ENCODE peak calls at places on chromosomes 12 and 14, in four cellular contexts. N, G, S and Q are unnamed samples.

GRCh38 chr12:66048843-66049537 is 81.6 kb downstream of the LLPH start:
- DNase-seq in S (peak; percentile 98), N (no peak), G (no peak), Q (no peak)

GRCh38 chr12:116392061-116392460 is 114.6 kb upstream of the MED13L start:
- DNase-seq in N (no peak), S (no peak), G (no peak), Q (no peak)

GRCh38 chr14:60508707-60509437 is at the start of gene SIX6:
- DNase-seq in S (no peak), G (peak; percentile 82), N (no peak), Q (no peak)

GRCh38 chr12:63170321-63170720 is 19.3 kb upstream of the AVPR1A start:
- DNase-seq in S (no peak), N (no peak), G (no peak), Q (no peak)

GRCh38 chr14:94305620-94306019 is 12.6 kb upstream of the SERPINA10 start:
- DNase-seq in S (no peak), N (no peak), G (no peak), Q (no peak)

GRCh38 chr14:69553221-69553620 is 21.4 kb downstream of the CCDC177 start:
- DNase-seq in N (no peak), G (no peak), S (no peak), Q (no peak)

GRCh38 chr12:63935361-63935760 is 90.9 kb downstream of the SRGAP1 start:
- DNase-seq in S (no peak), N (no peak), G (no peak), Q (no peak)

GRCh38 chr14:58717821-58718220 is 80.1 kb downstream of the DACT1 start:
- DNase-seq in G (no peak), S (no peak), N (no peak), Q (no peak)

GRCh38 chr14:94027566-94028449 is 1.7 kb downstream of the OTUB2 start:
- DNase-seq in G (no peak), S (no peak), N (no peak), Q (no peak)

GRCh38 chr12:97093187-97093683 is 186.2 kb downstream of the NEDD1 start:
- DNase-seq in N (no peak), S (no peak), G (no peak), Q (no peak)

GRCh38 chr12:28558232-28558631 is 368.0 kb downstream of the CCDC91 start:
- DNase-seq in S (no peak), G (no peak), N (no peak), Q (no peak)

GRCh38 chr14:61461808-61462275 is 140.5 kb downstream of the PRKCH start:
- DNase-seq in G (no peak), N (peak; percentile 51), S (peak; percentile 68), Q (peak; percentile 67)

GRCh38 chr14:78278464-78278863 is 108.3 kb downstream of the NRXN3 start:
- DNase-seq in S (no peak), N (no peak), G (no peak), Q (no peak)
- TF ChIP-seq ELF4 in S (no peak), N (no peak), G (no peak), Q (no peak)

GRCh38 chr12:75438052-75438754 is 42.4 kb upstream of the GLIPR1 start:
- DNase-seq in G (no peak), S (no peak), N (no peak), Q (no peak)

GRCh38 chr12:75439930-75440329 is 40.6 kb upstream of the GLIPR1 start:
- DNase-seq in S (no peak), G (no peak), N (no peak), Q (no peak)

GRCh38 chr12:75439048-75439447 is 41.5 kb upstream of the GLIPR1 start:
- DNase-seq in N (no peak), G (no peak), S (no peak), Q (no peak)

DNA sequence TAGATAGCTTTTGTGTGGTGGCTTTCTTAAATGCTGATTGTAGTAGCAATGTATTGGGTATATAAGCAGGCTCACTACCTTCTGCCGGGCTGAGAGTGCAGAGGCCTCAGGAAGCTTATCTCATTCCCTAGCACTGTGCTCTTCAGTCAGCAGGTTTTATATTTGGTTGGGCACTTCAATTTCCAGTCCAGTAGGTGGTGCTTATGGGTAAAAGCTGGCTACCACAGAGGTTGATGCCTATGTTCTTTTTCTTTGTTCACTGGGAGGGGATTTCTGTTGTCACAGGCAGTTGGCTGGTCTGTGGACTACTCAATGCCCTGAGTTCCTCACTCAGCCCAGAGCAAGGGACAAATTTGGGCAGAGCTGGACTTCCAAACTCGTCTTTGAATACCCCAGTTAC is 43.0 kb upstream of the GLIPR1 start:
- DNase-seq in S (peak; percentile 39), N (no peak), G (no peak), Q (peak; percentile 11)
- TF ChIP-seq ELF4 in S (no peak), N (no peak), G (no peak), Q (no peak)

GRCh38 chr14:35844494-35844893 is 18.4 kb downstream of the BRMS1L start:
- DNase-seq in N (no peak), G (no peak), S (no peak), Q (no peak)
- TF ChIP-seq ELF4 in N (no peak), G (no peak), S (no peak), Q (no peak)

DNA sequence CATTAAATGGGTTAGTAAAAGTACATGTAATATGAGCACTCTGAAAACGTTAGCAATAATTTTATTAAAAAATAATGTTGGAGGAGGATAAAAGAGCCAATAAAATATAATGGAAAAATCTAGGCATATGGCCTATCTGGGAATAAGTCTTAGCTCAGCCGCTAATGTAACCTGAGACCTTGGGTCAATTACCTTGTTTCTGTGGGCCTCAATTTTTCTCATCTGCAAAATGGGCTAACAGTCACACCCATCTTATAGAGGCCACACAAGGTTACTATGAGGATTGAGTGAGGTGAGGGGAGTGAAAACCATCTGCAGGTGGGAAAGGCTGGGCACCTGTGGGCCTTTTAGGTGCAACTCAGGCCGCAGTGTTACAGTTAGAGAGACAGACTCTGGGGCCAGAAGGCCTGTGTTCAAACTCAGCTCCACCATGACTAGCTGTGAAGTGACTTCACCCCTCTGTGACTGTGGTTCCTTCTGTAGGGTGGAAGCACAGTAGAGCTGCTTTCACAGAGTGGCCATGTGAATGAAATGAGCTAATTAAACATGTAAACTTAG is 25.1 kb downstream of the RBM19 start:
- DNase-seq in N (no peak), G (no peak), S (no peak), Q (no peak)
- TF ChIP-seq ELF4 in N (no peak), G (no peak), S (no peak), Q (no peak)

DNA sequence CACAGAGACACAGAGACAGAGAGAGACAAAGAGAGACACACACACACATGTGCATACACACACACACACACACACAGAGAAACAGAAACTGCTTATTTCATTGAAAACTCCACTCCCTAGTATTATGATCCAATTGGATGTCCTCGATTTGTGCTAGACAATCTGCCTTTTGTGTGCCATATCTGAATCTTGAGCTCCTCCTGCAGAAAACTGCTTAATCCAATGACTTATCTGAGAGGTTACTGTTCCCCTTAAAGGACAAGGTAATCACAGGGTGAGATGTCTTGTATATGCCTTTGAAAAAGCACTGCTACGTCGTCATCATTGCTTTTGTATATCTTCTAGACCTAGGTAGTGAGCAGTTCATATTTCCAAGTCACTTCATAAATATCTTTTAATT is 371.5 kb downstream of the LRIG3 start:
- DNase-seq in G (no peak), S (no peak), N (no peak), Q (no peak)
- TF ChIP-seq ELF4 in G (no peak), S (no peak), N (no peak), Q (no peak)

GRCh38 chr14:29037428-29037827 is 270.8 kb downstream of the FOXG1 start:
- DNase-seq in S (no peak), G (no peak), N (no peak), Q (no peak)

GRCh38 chr14:29030121-29030520 is 263.5 kb downstream of the FOXG1 start:
- DNase-seq in N (no peak), G (no peak), S (no peak), Q (no peak)

GRCh38 chr14:29030970-29031369 is 264.4 kb downstream of the FOXG1 start:
- DNase-seq in N (no peak), S (no peak), G (no peak), Q (no peak)

GRCh38 chr14:29039171-29039570 is 272.6 kb downstream of the FOXG1 start:
- DNase-seq in G (peak; percentile 8), N (no peak), S (no peak), Q (no peak)

DNA sequence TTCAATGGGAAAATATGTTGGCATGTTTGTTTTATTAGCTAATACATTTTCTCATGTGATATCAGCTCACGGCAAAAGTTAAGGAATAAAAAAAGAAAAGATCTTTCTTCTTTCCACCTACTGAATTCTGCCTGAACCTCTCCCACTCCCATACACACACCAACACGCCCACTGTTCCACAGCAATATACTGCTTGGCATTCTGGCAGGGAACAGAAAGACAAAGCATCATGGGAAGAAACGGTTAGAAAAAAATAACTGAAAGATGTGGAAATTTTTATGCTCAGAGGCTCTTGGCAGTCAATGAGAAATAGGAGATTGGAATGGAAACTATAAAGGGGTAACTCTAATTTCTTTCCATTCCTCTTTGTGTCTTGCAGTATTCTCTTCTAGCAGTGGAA is 268.5 kb downstream of the FOXG1 start:
- DNase-seq in S (no peak), G (no peak), N (no peak), Q (no peak)
- TF ChIP-seq ELF4 in S (no peak), G (no peak), N (no peak), Q (no peak)

DNA sequence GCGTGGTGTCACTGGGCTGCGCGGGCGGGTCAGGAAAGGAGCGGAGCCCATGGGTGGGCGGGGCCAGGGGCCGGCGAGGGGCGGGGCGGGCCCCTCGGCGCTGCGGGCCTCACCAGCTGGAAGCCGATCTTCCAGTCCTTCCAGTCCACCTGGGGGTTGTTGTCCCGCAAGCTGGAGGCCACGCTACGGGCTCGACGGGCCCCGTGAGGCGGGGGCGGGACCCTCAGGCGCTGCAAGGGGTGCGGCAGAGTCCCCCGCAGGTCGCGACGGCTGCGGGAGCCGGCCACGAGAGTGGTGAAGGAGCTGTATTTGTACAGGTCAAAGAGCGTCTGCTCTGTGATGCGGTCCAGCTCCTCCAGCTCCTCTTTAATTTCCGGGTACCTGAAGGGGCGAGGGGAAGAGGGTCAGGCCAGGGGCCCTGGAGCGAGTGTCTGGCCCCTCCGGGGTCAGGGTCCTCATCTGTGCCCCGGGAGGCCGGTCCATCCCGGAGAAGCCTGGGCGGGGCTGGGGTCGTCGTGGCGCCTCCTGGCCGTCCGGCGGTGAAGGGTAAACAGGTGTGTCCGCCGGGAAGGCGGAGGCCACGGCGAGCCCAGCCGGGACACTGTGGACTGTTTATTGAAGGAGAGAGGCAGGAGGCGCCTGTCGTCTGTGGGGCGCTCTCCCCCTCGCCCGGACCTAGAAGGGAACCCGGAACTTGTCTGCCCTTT is 11.9 kb downstream of the SCNN1A start:
- DNase-seq in S (peak; percentile 85), N (peak; percentile 94), G (peak; percentile 66), Q (peak; percentile 87)
- TF ChIP-seq ELF4 in S (peak; percentile 52), N (no peak), G (no peak), Q (no peak)

GRCh38 chr14:103742499-103743255 is 27.1 kb downstream of the ZFYVE21 start:
- DNase-seq in S (no peak), N (no peak), G (no peak), Q (no peak)
- TF ChIP-seq ELF4 in S (no peak), N (no peak), G (no peak), Q (no peak)